ENCODE peak calls at places on chromosome 16, in six cellular contexts. E is left ventricle myocardium inferior, H is cardiac muscle cell, S is sigmoid colon, R is transverse colon, O is astrocyte of the cerebellum. G is an unnamed sample.

GRCh38 chr16:47977802-47978201 is 178.0 kb downstream of the ABCC12 start:
- DNase-seq in E (no peak), H (no peak), S (no peak), R (no peak), O (no peak), G (no peak)

GRCh38 chr16:19284207-19284606 is 1.3 kb upstream of the CLEC19A start:
- DNase-seq in E (no peak), H (no peak), S (no peak), R (no peak), O (no peak), G (peak; percentile 8)

GRCh38 chr16:27318399-27319256 is 4.9 kb downstream of the IL4R start:
- DNase-seq in E (peak; percentile 47), H (peak; percentile 58), S (peak; percentile 77), R (peak; percentile 48), O (no peak), G (peak; percentile 71)

GRCh38 chr16:54425068-54425467 is 138.5 kb upstream of the IRX3 start:
- DNase-seq in E (no peak), H (no peak), S (no peak), R (no peak), O (no peak), G (no peak)

GRCh38 chr16:71626018-71626857 is at the start of gene MARVELD3:
- DNase-seq in E (no peak), H (peak; percentile 24), S (no peak), R (peak; percentile 94), O (no peak), G (no peak)

GRCh38 chr16:53865492-53865863 is 161.5 kb downstream of the FTO start:
- DNase-seq in E (no peak), H (no peak), S (no peak), R (no peak), O (no peak), G (peak; percentile 52)

GRCh38 chr16:70804153-70804728 is 3.3 kb upstream of the VAC14 start:
- DNase-seq in E (no peak), H (no peak), S (no peak), R (no peak), O (peak; percentile 29), G (peak; percentile 82)

GRCh38 chr16:81610144-81610842 is 165.7 kb downstream of the CMIP start:
- DNase-seq in E (peak; percentile 81), H (no peak), S (peak; percentile 88), R (peak; percentile 57), O (no peak), G (peak; percentile 84)

GRCh38 chr16:81779540-81780320 is 639 bp downstream of the PLCG2 start:
- DNase-seq in E (peak; percentile 39), H (no peak), S (no peak), R (peak; percentile 50), O (no peak), G (peak; percentile 36)

GRCh38 chr16:50043358-50043757 is 18.3 kb downstream of the CNEP1R1 start:
- DNase-seq in E (no peak), H (no peak), S (no peak), R (no peak), O (no peak), G (no peak)

GRCh38 chr16:4411684-4412083 is 4.7 kb downstream of the CORO7 start:
- DNase-seq in E (peak; percentile 83), H (no peak), S (peak; percentile 86), R (no peak), O (no peak), G (no peak)

GRCh38 chr16:24848065-24848464 is 2.3 kb downstream of the SLC5A11 start:
- DNase-seq in E (no peak), H (no peak), S (peak; percentile 20), R (no peak), O (peak; percentile 13), G (peak; percentile 64)

GRCh38 chr16:24846548-24847357 is 990 bp downstream of the SLC5A11 start:
- DNase-seq in E (no peak), H (no peak), S (peak; percentile 15), R (no peak), O (no peak), G (no peak)

GRCh38 chr16:24847358-24847664 is 1.5 kb downstream of the SLC5A11 start:
- DNase-seq in E (no peak), H (no peak), S (no peak), R (no peak), O (no peak), G (no peak)

GRCh38 chr16:24844101-24845030 is 1.4 kb upstream of the SLC5A11 start:
- DNase-seq in E (no peak), H (no peak), S (no peak), R (peak; percentile 36), O (no peak), G (no peak)

GRCh38 chr16:24845726-24846547 is at the start of gene SLC5A11:
- DNase-seq in E (no peak), H (no peak), S (no peak), R (peak; percentile 25), O (no peak), G (no peak)
- TF ChIP-seq CTCF in E (no peak), H (no peak), S (no peak), R (no peak), O (no peak), G (no peak)

DNA sequence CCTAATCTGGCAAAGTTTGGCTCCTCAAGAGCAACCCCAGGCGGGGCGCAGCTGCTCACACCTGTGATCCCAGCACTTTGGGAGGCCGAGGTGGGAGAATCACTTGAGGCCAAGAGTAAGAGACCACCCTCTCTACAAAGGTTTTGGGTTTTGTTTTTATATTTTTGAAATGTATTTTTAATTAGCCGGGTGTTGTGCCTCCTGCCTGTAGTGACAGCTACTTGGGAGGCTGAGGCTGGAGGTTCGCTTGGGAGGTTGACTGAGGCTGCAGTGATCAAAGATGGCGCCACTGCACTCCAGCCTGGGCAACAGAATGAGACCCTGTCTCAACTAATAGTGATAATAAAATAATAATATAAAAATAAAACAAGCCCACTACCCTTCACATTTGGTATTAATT is 756 bp upstream of the USP7 start:
- DNase-seq in E (no peak), H (no peak), S (no peak), R (no peak), O (no peak), G (no peak)
- H3K4me3 ChIP-seq in E (peak overlapping the region; percentile 80), H (peak overlapping the region; percentile 64), S (peak overlapping the region; percentile 62), R (peak overlapping the region; percentile 65), O (peak overlapping the region; percentile 55), G (peak overlapping the region; percentile 62)

GRCh38 chr16:29835926-29836325 is 15.7 kb downstream of the MVP start:
- DNase-seq in E (no peak), H (no peak), S (no peak), R (no peak), O (no peak), G (no peak)

GRCh38 chr16:29834079-29834478 is 13.8 kb downstream of the MVP start:
- DNase-seq in E (no peak), H (no peak), S (no peak), R (no peak), O (no peak), G (no peak)

GRCh38 chr16:29836623-29837022 is 16.4 kb downstream of the MVP start:
- DNase-seq in E (no peak), H (no peak), S (no peak), R (no peak), O (no peak), G (no peak)

GRCh38 chr16:29830774-29831173 is 10.5 kb downstream of the MVP start:
- DNase-seq in E (no peak), H (no peak), S (no peak), R (no peak), O (no peak), G (no peak)

DNA sequence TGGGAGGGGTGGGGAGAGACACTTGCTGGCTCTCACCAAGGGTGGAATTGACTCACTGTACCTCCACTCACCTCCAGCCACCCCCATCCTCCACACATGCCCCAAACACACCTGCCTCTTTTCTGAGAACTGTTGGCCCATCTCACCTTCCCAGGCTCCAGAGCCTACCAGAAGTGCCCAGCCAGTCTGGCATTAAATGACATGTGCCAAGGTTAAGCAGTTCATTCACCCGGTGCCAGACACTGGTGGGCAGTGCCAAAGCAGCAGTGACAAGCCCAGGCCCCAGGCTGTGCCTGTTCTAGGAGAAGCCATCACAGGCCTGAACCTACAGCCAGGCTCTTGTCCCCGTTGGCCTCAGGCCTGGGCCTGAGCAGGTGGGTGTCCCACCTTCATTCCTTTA is 11.2 kb downstream of the MVP start:
- DNase-seq in E (no peak), H (no peak), S (no peak), R (no peak), O (no peak), G (no peak)
- TF ChIP-seq CTCF in E (no peak), H (no peak), S (no peak), R (no peak), O (no peak), G (no peak)

GRCh38 chr16:85608887-85609286 is 4.2 kb upstream of the GSE1 start:
- DNase-seq in E (no peak), H (no peak), S (no peak), R (no peak), O (no peak), G (no peak)

GRCh38 chr16:85608515-85608885 is 4.6 kb upstream of the GSE1 start:
- DNase-seq in E (no peak), H (no peak), S (no peak), R (no peak), O (no peak), G (no peak)

GRCh38 chr16:85607331-85607765 is 5.8 kb upstream of the GSE1 start:
- DNase-seq in E (no peak), H (peak; percentile 55), S (no peak), R (peak; percentile 55), O (no peak), G (peak; percentile 57)

GRCh38 chr16:85606920-85607319 is 6.2 kb upstream of the GSE1 start:
- DNase-seq in E (no peak), H (no peak), S (no peak), R (no peak), O (no peak), G (no peak)

GRCh38 chr16:85607796-85608514 is 5.2 kb upstream of the GSE1 start:
- DNase-seq in E (no peak), H (no peak), S (no peak), R (no peak), O (no peak), G (no peak)
- H3K4me3 ChIP-seq in E (no peak overlapping the region), H (no peak overlapping the region), S (no peak overlapping the region), R (no peak overlapping the region), O (no peak overlapping the region), G (no peak overlapping the region)

GRCh38 chr16:69187387-69187890 is 475 bp downstream of the SNTB2 start:
- DNase-seq in E (peak; percentile 58), H (peak; percentile 68), S (peak; percentile 82), R (peak; percentile 62), O (no peak), G (peak; percentile 66)

GRCh38 chr16:69190046-69190588 is 3.2 kb downstream of the SNTB2 start:
- DNase-seq in E (no peak), H (no peak), S (no peak), R (no peak), O (no peak), G (no peak)

GRCh38 chr16:69186642-69187386 is at the start of gene SNTB2:
- DNase-seq in E (peak; percentile 93), H (peak; percentile 96), S (peak; percentile 95), R (peak; percentile 96), O (no peak), G (peak; percentile 96)

GRCh38 chr16:69188716-69189115 is 1.8 kb downstream of the SNTB2 start:
- DNase-seq in E (no peak), H (no peak), S (peak; percentile 56), R (no peak), O (no peak), G (peak; percentile 48)

GRCh38 chr16:69187891-69188451 is 1.0 kb downstream of the SNTB2 start:
- DNase-seq in E (peak; percentile 44), H (peak; percentile 66), S (peak; percentile 83), R (peak; percentile 47), O (no peak), G (peak; percentile 41)
- TF ChIP-seq CTCF in E (no peak), H (no peak), S (no peak), R (no peak), O (no peak), G (no peak)

GRCh38 chr16:647173-647902 is 1.8 kb upstream of the WDR90 start:
- DNase-seq in E (no peak), H (no peak), S (no peak), R (peak; percentile 71), O (no peak), G (no peak)
- H3K4me3 ChIP-seq in E (peak overlapping the region; percentile 87), H (no peak overlapping the region), S (no peak overlapping the region), R (no peak overlapping the region), O (no peak overlapping the region), G (no peak overlapping the region)